ENCODE peak calls at places on chromosomes 4 and X, in seven cellular contexts. H is uterus, D is fibroblast of lung, W is astrocyte of the spinal cord, J is AG04450, X is cardiac muscle cell, A is GM06990. T is an unnamed sample.

GRCh38 chrX:37302569-37302968 is 46.6 kb upstream of the PRRG1 start:
- DNase-seq in H (no peak), D (peak; percentile 33), W (no peak), J (no peak), X (peak; percentile 26), A (no peak), T (peak; percentile 70)

GRCh38 chr4:150769235-150769634 is 187.3 kb downstream of the MAB21L2 start:
- DNase-seq in H (no peak), D (peak; percentile 65), W (peak; percentile 69), J (peak; percentile 3), X (no peak), A (no peak), T (peak; percentile 62)

GRCh38 chrX:54248309-54248708 is 65.3 kb upstream of the FAM120C start:
- DNase-seq in H (no peak), D (peak; percentile 31), W (peak; percentile 20), J (peak; percentile 1), X (peak; percentile 4), A (no peak), T (peak; percentile 45)

GRCh38 chr4:25843340-25844097 is 19.3 kb downstream of the SEL1L3 start:
- DNase-seq in H (no peak), D (no peak), W (no peak), J (no peak), X (no peak), A (no peak), T (no peak)

GRCh38 chr4:77634132-77634785 is 28.6 kb downstream of the CXCL13 start:
- DNase-seq in H (no peak), D (no peak), W (no peak), J (no peak), X (no peak), A (no peak), T (no peak)

GRCh38 chr4:172725581-172725980 is 443.0 kb upstream of the GALNT7 start:
- DNase-seq in H (no peak), D (no peak), W (no peak), J (no peak), X (no peak), A (no peak), T (peak; percentile 11)

GRCh38 chrX:37349131-37350033 is at the start of gene PRRG1:
- DNase-seq in H (peak; percentile 71), D (peak; percentile 85), W (peak; percentile 86), J (peak; percentile 65), X (peak; percentile 94), A (no peak), T (peak; percentile 85)

GRCh38 chr4:56130609-56131150 is 181.9 kb downstream of the CEP135 start:
- DNase-seq in H (no peak), D (no peak), W (peak; percentile 45), J (no peak), X (no peak), A (no peak), T (peak; percentile 35)

GRCh38 chr4:19945979-19946380 is 305.7 kb upstream of the SLIT2 start:
- DNase-seq in H (no peak), D (peak; percentile 99), W (peak; percentile 99), J (peak; percentile 94), X (no peak), A (no peak), T (peak; percentile 99)

GRCh38 chr4:3388461-3389185 is 53.1 kb upstream of the HGFAC start:
- DNase-seq in H (no peak), D (peak; percentile 60), W (peak; percentile 65), J (peak; percentile 10), X (peak; percentile 78), A (peak; percentile 54), T (peak; percentile 61)
- H3K4me3 ChIP-seq in H (no peak overlapping the region), D (peak overlapping the region; percentile 28), W (peak overlapping the region; percentile 16), J (peak overlapping the region; percentile 48), X (no peak overlapping the region), A (peak overlapping the region; percentile 50), T (peak overlapping the region; percentile 32)

GRCh38 chrX:99800016-99800415 is 610.1 kb downstream of the PCDH19 start:
- DNase-seq in H (no peak), D (no peak), W (no peak), J (no peak), X (no peak), A (no peak), T (no peak)

GRCh38 chrX:99798951-99799350 is 611.1 kb downstream of the PCDH19 start:
- DNase-seq in H (no peak), D (no peak), W (peak; percentile 54), J (no peak), X (no peak), A (no peak), T (no peak)

DNA sequence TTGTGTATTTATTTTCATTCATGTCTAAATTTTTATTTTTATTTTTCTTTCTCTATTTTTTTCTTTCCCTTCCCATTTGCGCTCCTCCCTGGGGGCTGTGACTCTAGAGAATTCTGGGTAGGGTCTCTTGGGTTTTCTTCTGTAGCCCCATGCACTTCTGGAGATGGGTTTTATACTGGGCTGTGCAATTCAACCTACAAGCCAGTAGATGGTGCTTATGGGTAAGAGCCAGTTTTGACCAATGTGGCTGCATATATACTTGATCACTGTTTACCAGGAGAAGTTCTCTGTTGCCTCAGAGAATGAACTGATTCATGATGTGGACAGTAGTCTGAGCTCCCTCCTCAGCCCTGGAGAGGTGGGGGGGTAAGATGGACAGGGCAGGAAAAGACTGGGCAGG is 614.6 kb downstream of the PCDH19 start:
- DNase-seq in H (no peak), D (no peak), W (no peak), J (no peak), X (no peak), A (no peak), T (no peak)
- TF ChIP-seq CTCF in H (no peak), D (no peak), W (no peak), J (no peak), X (no peak), A (peak; percentile 28), T (no peak)

GRCh38 chrX:150692296-150692695 is 900 bp upstream of the MTMR1 start:
- DNase-seq in H (no peak), D (no peak), W (no peak), J (no peak), X (no peak), A (no peak), T (no peak)
- H3K4me3 ChIP-seq in H (no peak overlapping the region), D (peak overlapping the region; percentile 65), W (peak overlapping the region; percentile 54), J (no peak overlapping the region), X (peak overlapping the region; percentile 54), A (peak overlapping the region; percentile 68), T (peak overlapping the region; percentile 65)

GRCh38 chrX:152869972-152870371 is 27.9 kb upstream of the ZNF185 start:
- DNase-seq in H (no peak), D (no peak), W (no peak), J (no peak), X (no peak), A (no peak), T (no peak)
- TF ChIP-seq CTCF in H (no peak), D (no peak), W (no peak), J (no peak), X (no peak), A (peak; percentile 3), T (no peak)

DNA sequence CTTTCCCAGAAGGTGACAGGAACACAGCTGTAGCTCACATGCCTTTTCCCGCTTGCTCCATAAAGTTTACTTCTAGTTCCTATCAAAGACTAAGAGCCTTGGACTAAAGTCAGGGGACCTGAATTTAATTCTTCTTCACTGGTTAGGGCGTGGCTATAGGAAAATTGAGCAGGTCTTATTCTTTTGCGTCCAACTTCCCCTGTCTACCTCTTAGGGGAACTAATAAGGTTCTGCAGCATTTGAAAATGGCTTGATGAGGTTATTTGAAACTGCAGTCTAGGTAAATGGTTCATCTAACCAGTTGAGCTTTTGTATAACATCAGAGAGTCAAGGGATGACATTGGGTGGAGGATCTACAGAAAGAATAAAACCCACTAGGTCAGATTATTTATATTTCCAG is 2.6 kb downstream of the ARHGAP10 start:
- DNase-seq in H (no peak), D (no peak), W (no peak), J (no peak), X (no peak), A (no peak), T (no peak)
- H3K4me3 ChIP-seq in H (no peak overlapping the region), D (peak overlapping the region; percentile 94), W (peak overlapping the region; percentile 1), J (peak overlapping the region; percentile 73), X (no peak overlapping the region), A (peak overlapping the region; percentile 79), T (peak overlapping the region; percentile 67)

GRCh38 chr4:186131935-186132334 is 27.4 kb downstream of the FAM149A start:
- DNase-seq in H (no peak), D (no peak), W (no peak), J (no peak), X (no peak), A (no peak), T (no peak)

GRCh38 chr4:186134254-186134653 is 29.8 kb downstream of the FAM149A start:
- DNase-seq in H (no peak), D (no peak), W (no peak), J (no peak), X (no peak), A (peak; percentile 40), T (no peak)

GRCh38 chr4:186137193-186137792 is 32.8 kb downstream of the FAM149A start:
- DNase-seq in H (no peak), D (peak; percentile 47), W (peak; percentile 39), J (no peak), X (peak; percentile 33), A (no peak), T (peak; percentile 56)

GRCh38 chr4:186128842-186129241 is 24.3 kb downstream of the FAM149A start:
- DNase-seq in H (no peak), D (no peak), W (no peak), J (no peak), X (no peak), A (no peak), T (no peak)

GRCh38 chr4:186132577-186133277 is 28.2 kb downstream of the FAM149A start:
- DNase-seq in H (no peak), D (peak; percentile 21), W (peak; percentile 51), J (no peak), X (peak; percentile 76), A (no peak), T (peak; percentile 55)
- TF ChIP-seq CTCF in H (no peak), D (no peak), W (peak; percentile 34), J (peak; percentile 12), X (peak; percentile 46), A (peak; percentile 32), T (peak; percentile 36)

DNA sequence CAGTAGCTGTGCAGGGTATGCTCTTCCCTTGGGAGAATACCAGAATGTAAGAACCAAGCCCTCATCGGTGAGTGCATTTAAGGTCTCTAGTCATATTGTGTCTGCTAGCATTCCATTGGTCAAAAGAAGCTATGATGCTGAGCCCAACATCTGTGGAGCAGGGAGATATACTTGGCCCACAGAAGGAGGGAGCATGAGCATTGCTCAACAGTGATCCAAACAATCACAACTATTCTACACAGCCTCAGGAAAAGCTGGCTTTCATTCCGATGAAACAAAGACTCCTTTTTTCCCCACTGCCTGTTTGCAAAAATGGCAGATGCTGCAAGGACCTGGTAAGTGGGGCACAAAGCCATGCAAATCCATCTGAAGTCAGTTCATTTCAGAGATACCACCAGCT is 80.6 kb upstream of the DHX15 start:
- DNase-seq in H (no peak), D (peak; percentile 67), W (no peak), J (peak; percentile 55), X (no peak), A (no peak), T (peak; percentile 77)
- H3K4me3 ChIP-seq in H (no peak overlapping the region), D (peak overlapping the region; percentile 1), W (no peak overlapping the region), J (no peak overlapping the region), X (no peak overlapping the region), A (no peak overlapping the region), T (no peak overlapping the region)

GRCh38 chrX:128975716-128976115 is 547.6 kb downstream of the SMARCA1 start:
- DNase-seq in H (no peak), D (no peak), W (peak; percentile 1), J (no peak), X (peak; percentile 66), A (peak; percentile 0), T (peak; percentile 0)
- TF ChIP-seq CTCF in H (no peak), D (no peak), W (peak; percentile 47), J (no peak), X (peak; percentile 13), A (peak; percentile 73), T (peak; percentile 1)